ENCODE peak calls at places on chromosomes 11 and 22, in eight cellular contexts. U is epithelial cell of prostate; T is uterus; R is pancreas; G is HCT116; O is CD8-positive, alpha-beta memory T cell; X is esophagus muscularis mucosa; Y is adrenal gland. C is an unnamed sample.

GRCh38 chr11:45159781-45160365 is 13.4 kb downstream of the PRDM11 start:
- DNase-seq in U (no peak), T (no peak), R (no peak), G (no peak), O (no peak), X (no peak), Y (no peak), C (no peak)

GRCh38 chr11:12989428-12990242 is 19.5 kb upstream of the RASSF10 start:
- DNase-seq in U (no peak), T (no peak), R (no peak), G (no peak), O (no peak), X (no peak), Y (no peak), C (no peak)

GRCh38 chr22:42769574-42770447 is 49.1 kb upstream of the A4GALT start:
- DNase-seq in U (no peak), T (peak; percentile 79), R (peak; percentile 72), G (no peak), O (no peak), X (no peak), Y (peak; percentile 85), C (peak; percentile 89)

GRCh38 chr11:29024386-29024785 is 916.2 kb downstream of the METTL15 start:
- DNase-seq in U (no peak), T (no peak), R (no peak), G (no peak), O (no peak), X (no peak), Y (no peak), C (no peak)

GRCh38 chr11:32829157-32829679 is 509 bp upstream of the PRRG4 start:
- DNase-seq in U (no peak), T (no peak), R (no peak), G (no peak), O (no peak), X (no peak), Y (no peak), C (no peak)

GRCh38 chr11:126547161-126547560 is 191.7 kb downstream of the ST3GAL4 start:
- DNase-seq in U (no peak), T (no peak), R (no peak), G (no peak), O (no peak), X (no peak), Y (no peak), C (no peak)

GRCh38 chr22:28813772-28814518 is 13.6 kb upstream of the XBP1 start:
- DNase-seq in U (no peak), T (peak; percentile 52), R (peak; percentile 89), G (no peak), O (no peak), X (no peak), Y (peak; percentile 74), C (peak; percentile 63)

GRCh38 chr22:43239102-43239875 is 52.4 kb upstream of the TTLL12 start:
- DNase-seq in U (no peak), T (peak; percentile 58), R (no peak), G (no peak), O (no peak), X (no peak), Y (no peak), C (no peak)

GRCh38 chr11:12565406-12565805 is 108.8 kb upstream of the TEAD1 start:
- DNase-seq in U (no peak), T (no peak), R (no peak), G (no peak), O (no peak), X (no peak), Y (no peak), C (no peak)

GRCh38 chr11:57776577-57776976 is 15.0 kb downstream of the CTNND1 start:
- DNase-seq in U (no peak), T (no peak), R (no peak), G (no peak), O (no peak), X (no peak), Y (no peak), C (no peak)

GRCh38 chr22:37744589-37744988 is 47.7 kb downstream of the TRIOBP start:
- DNase-seq in U (no peak), T (no peak), R (no peak), G (no peak), O (no peak), X (no peak), Y (no peak), C (no peak)

GRCh38 chr11:121591405-121592033 is 138.8 kb upstream of the SORL1-AS1 start:
- DNase-seq in U (peak; percentile 18), T (peak; percentile 65), R (peak; percentile 56), G (peak; percentile 64), O (peak; percentile 72), X (no peak), Y (peak; percentile 68), C (peak; percentile 60)

GRCh38 chr11:117933475-117933874 is 4.3 kb upstream of the TMPRSS13 start:
- DNase-seq in U (no peak), T (no peak), R (no peak), G (no peak), O (no peak), X (no peak), Y (no peak), C (no peak)

GRCh38 chr11:109247071-109247470 is 174.9 kb upstream of the C11orf87 start:
- DNase-seq in U (no peak), T (no peak), R (no peak), G (no peak), O (no peak), X (no peak), Y (no peak), C (no peak)

GRCh38 chr11:73312806-73313403 is 4.8 kb downstream of the ARHGEF17 start:
- DNase-seq in U (no peak), T (no peak), R (no peak), G (no peak), O (no peak), X (no peak), Y (no peak), C (no peak)

DNA sequence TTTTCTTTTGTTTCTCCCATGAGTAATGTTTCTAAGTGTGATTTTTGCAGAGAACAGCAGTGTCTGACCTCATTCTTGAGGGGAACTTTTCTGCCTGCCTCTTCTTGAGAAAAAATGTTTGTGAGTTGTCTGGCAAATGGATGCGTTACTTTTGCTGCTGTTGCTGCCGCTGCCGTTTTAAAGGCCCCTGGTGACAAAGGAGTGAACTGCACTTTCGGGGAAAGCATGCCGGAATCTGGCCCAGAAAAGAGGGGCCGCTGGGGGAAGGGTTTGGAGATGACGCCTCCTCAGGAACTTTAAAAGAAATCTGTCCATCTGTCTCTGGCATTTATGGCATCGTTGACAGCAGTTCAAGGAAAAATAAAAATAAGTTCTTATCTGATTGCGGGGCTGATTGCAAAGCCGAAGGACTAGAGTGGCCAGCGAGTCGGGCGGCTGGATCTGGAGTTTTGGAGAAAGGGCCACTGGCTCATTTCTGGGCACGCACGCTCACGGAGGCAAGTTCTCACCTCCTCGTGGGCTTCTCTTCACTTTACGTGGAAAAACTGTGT is 16.5 kb downstream of the ZBTB16 start:
- DNase-seq in U (no peak), T (peak; percentile 65), R (no peak), G (peak; percentile 6), O (peak; percentile 55), X (no peak), Y (peak; percentile 82), C (peak; percentile 77)
- H3K27ac ChIP-seq in U (no peak overlapping the region), T (peak overlapping the region; percentile 73), R (no peak overlapping the region), G (no peak overlapping the region), O (no peak overlapping the region), X (peak overlapping the region; percentile 52), Y (no peak overlapping the region), C (peak overlapping the region; percentile 39)

GRCh38 chr11:83019888-83020579 is 51.7 kb downstream of the RAB30 start:
- DNase-seq in U (no peak), T (no peak), R (no peak), G (no peak), O (no peak), X (no peak), Y (peak; percentile 54), C (no peak)
- H3K27ac ChIP-seq in U (no peak overlapping the region), T (no peak overlapping the region), R (no peak overlapping the region), G (no peak overlapping the region), O (no peak overlapping the region), X (no peak overlapping the region), Y (no peak overlapping the region), C (no peak overlapping the region)

GRCh38 chr11:63805844-63806415 is 7.3 kb upstream of the SPINDOC start:
- DNase-seq in U (no peak), T (no peak), R (no peak), G (no peak), O (no peak), X (no peak), Y (peak; percentile 38), C (peak; percentile 64)

GRCh38 chr11:63804259-63804658 is 9.0 kb upstream of the SPINDOC start:
- DNase-seq in U (peak; percentile 88), T (no peak), R (no peak), G (peak; percentile 37), O (no peak), X (no peak), Y (no peak), C (no peak)

GRCh38 chr11:63800921-63801320 is 12.3 kb upstream of the SPINDOC start:
- DNase-seq in U (no peak), T (no peak), R (no peak), G (no peak), O (no peak), X (no peak), Y (no peak), C (no peak)

DNA sequence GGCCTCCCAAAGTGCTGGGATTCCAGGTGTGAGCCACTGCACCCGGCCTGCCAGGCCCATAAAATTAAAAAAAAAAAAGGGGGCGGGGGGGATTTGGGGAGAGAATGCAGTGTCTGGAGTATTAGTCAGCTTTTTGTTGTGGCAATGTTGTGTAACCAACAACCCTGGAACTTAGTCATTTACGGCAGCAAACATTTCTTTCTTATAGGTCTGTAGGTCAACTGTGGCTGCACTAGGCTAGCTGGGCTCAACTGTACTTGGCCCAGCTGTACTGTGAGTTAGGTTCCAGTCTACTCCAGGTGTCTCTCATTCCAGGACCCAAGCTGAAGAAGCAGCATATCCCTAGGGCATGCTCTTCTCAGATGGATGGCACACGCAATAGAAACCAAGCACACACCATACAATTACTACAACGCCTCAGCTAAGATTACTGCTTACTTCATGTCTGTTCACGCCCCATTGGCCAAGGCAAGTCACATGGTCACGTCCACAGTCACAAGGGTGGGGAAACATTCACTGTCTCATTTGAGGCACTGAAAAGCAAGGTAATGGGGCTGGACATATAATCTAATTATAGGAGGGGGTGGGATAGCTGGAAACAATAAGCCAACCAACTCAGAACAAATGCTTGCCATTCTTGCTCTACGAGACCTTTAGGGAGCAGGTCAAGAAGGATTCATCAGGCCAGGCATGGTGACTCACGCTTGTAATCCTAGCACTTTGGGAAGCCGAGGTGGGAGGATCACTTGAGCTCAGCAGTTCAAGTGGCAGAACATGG is 10.4 kb upstream of the SPINDOC start:
- DNase-seq in U (peak; percentile 63), T (no peak), R (no peak), G (peak; percentile 72), O (no peak), X (no peak), Y (no peak), C (no peak)
- H3K27ac ChIP-seq in U (peak overlapping the region; percentile 57), T (no peak overlapping the region), R (no peak overlapping the region), G (peak overlapping the region; percentile 36), O (no peak overlapping the region), X (no peak overlapping the region), Y (no peak overlapping the region), C (no peak overlapping the region)

DNA sequence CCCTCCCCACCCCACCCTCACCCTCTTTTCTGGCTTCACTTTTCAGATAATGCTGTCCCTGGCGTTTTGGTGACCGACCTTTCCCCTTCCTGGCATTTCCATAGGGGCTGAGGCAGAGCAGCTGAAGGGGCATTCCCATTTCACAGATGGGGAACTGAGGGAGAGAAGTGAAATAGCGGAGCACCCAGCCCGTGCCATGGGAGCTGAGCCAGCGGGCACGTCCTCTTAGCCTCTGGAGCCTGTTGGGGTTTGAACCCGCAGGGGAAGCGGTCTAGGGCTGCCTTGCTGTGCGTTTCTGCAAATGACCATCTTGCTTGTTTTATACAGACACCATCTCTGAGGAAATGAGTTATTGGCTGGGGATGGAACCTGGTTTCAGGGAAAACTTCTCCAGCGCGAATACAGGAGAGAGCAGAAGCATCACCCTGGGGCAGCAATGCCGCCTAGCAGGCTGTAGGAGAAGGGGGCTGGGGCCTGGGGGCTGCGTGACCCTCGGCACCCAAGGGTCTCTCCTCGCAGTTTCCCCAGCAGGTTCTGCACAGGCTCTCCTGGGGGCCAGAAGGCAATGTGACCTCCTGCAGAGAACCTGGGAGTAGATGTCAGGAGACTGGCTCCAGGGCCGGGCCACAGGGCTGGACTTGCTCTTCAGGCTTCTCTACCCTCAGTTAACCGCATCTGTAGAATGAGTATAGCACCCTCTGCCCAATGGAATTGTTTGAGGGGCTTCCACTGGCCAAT is 1.5 kb downstream of the PTPRJ start:
- DNase-seq in U (no peak), T (no peak), R (peak; percentile 45), G (no peak), O (no peak), X (no peak), Y (peak; percentile 21), C (peak; percentile 64)
- H3K27ac ChIP-seq in U (no peak overlapping the region), T (no peak overlapping the region), R (peak overlapping the region; percentile 30), G (peak overlapping the region; percentile 70), O (peak overlapping the region; percentile 53), X (peak overlapping the region; percentile 68), Y (no peak overlapping the region), C (no peak overlapping the region)